ENCODE peak calls at places on chromosome 10, in eight cellular contexts. T is cardiac muscle cell, B is colonic mucosa, M is endothelial cell, Z is GM23338, W is Caco-2, K is stomach, V is body of pancreas. Y is an unnamed sample.

GRCh38 chr10:129307141-129307540 is 159.9 kb upstream of the MGMT start:
- DNase-seq in Z (no peak), V (peak; percentile 9), M (no peak), T (no peak), B (no peak), K (no peak), W (no peak), Y (no peak)

GRCh38 chr10:58439632-58440364 is 54.6 kb downstream of the TFAM start:
- DNase-seq in Z (no peak), M (no peak), V (no peak), K (no peak), T (no peak), B (no peak), W (no peak), Y (no peak)

GRCh38 chr10:102743078-102743587 is 615 bp upstream of the WBP1L start:
- DNase-seq in T (no peak), Z (no peak), W (no peak), M (no peak), V (no peak), K (no peak), B (no peak), Y (no peak)

GRCh38 chr10:2392145-2392812 is 655.0 kb upstream of the ADARB2 start:
- DNase-seq in B (no peak), W (no peak), Z (no peak), T (no peak), M (no peak), V (no peak), K (no peak), Y (peak; percentile 31)

GRCh38 chr10:110638319-110638718 is 5.8 kb upstream of the RBM20 start:
- DNase-seq in V (no peak), W (no peak), K (no peak), Z (no peak), T (no peak), M (no peak), B (no peak), Y (no peak)

GRCh38 chr10:49220679-49221078 is 32.5 kb upstream of the TMEM273 start:
- DNase-seq in M (no peak), W (no peak), T (no peak), V (no peak), B (no peak), K (no peak), Z (no peak), Y (no peak)

GRCh38 chr10:43039629-43040481 is 37.0 kb upstream of the RET start:
- DNase-seq in W (no peak), K (peak; percentile 20), Z (no peak), T (no peak), M (no peak), B (peak; percentile 7), V (no peak), Y (no peak)

GRCh38 chr10:73206385-73206784 is 38.5 kb downstream of the FAM149B1 start:
- DNase-seq in M (no peak), B (no peak), V (no peak), K (no peak), T (no peak), W (no peak), Z (peak; percentile 17), Y (no peak)

GRCh38 chr10:29470355-29470705 is 164.4 kb downstream of the SVIL start:
- DNase-seq in Z (peak; percentile 78), V (no peak), B (no peak), M (peak; percentile 67), K (no peak), W (peak; percentile 69), T (peak; percentile 39), Y (no peak)
- TF ChIP-seq CTCF in Z (peak; percentile 71), V (no peak), B (no peak), M (peak; percentile 71), K (peak; percentile 11), W (peak; percentile 67), T (peak; percentile 36), Y (peak; percentile 11)

GRCh38 chr10:29496341-29497162 is 138.2 kb downstream of the SVIL start:
- DNase-seq in B (peak; percentile 79), M (peak; percentile 93), T (peak; percentile 83), Z (peak; percentile 92), W (peak; percentile 90), V (peak; percentile 81), K (peak; percentile 79), Y (peak; percentile 59)
- TF ChIP-seq CTCF in B (peak; percentile 89), M (peak; percentile 88), T (peak; percentile 99), Z (peak; percentile 98), W (peak; percentile 98), V (peak; percentile 76), K (peak; percentile 94), Y (peak; percentile 86)

GRCh38 chr10:85508159-85508558 is 858.4 kb downstream of the GRID1 start:
- DNase-seq in K (no peak), Z (no peak), W (no peak), B (no peak), V (no peak), T (no peak), M (no peak), Y (no peak)

GRCh38 chr10:85515316-85515715 is 851.3 kb downstream of the GRID1 start:
- DNase-seq in Z (no peak), W (no peak), T (no peak), K (no peak), M (no peak), B (no peak), V (no peak), Y (no peak)

GRCh38 chr10:85513450-85513849 is 853.1 kb downstream of the GRID1 start:
- DNase-seq in Z (peak; percentile 9), W (no peak), M (no peak), T (no peak), K (no peak), V (no peak), B (no peak), Y (no peak)

DNA sequence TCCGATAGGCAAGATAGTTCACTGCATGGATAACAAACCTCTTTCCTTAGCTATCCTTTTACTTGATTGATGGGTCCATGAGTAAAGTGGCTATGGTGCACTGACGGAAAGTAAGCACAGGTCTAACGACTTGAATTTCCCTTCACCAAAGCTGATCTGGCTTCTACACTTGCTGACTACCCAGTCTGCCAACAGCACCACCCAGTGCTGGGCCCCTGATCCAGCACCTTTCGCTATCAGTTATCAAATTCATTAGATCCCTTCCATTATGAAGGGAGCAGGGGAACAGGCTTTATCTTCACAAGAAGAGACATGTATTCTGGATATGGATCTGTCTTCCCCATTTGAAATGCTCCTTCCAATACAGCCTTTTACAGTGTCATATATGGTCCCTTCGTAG is 855.9 kb downstream of the GRID1 start:
- DNase-seq in M (no peak), W (peak; percentile 9), V (no peak), K (no peak), T (no peak), B (no peak), Z (peak; percentile 9), Y (no peak)
- TF ChIP-seq CTCF in M (no peak), W (no peak), V (no peak), K (no peak), T (no peak), B (no peak), Z (peak; percentile 37), Y (no peak)

GRCh38 chr10:12255048-12255447 is 59.1 kb downstream of the CDC123 start:
- DNase-seq in W (no peak), B (no peak), T (no peak), M (no peak), V (no peak), K (no peak), Z (no peak), Y (no peak)

GRCh38 chr10:12251581-12251980 is 55.6 kb downstream of the CDC123 start:
- DNase-seq in W (no peak), K (no peak), M (no peak), T (no peak), V (no peak), B (no peak), Z (no peak), Y (no peak)

GRCh38 chr10:12250181-12250580 is 54.2 kb downstream of the CDC123 start:
- DNase-seq in T (no peak), K (no peak), V (no peak), W (no peak), B (no peak), M (no peak), Z (no peak), Y (no peak)

DNA sequence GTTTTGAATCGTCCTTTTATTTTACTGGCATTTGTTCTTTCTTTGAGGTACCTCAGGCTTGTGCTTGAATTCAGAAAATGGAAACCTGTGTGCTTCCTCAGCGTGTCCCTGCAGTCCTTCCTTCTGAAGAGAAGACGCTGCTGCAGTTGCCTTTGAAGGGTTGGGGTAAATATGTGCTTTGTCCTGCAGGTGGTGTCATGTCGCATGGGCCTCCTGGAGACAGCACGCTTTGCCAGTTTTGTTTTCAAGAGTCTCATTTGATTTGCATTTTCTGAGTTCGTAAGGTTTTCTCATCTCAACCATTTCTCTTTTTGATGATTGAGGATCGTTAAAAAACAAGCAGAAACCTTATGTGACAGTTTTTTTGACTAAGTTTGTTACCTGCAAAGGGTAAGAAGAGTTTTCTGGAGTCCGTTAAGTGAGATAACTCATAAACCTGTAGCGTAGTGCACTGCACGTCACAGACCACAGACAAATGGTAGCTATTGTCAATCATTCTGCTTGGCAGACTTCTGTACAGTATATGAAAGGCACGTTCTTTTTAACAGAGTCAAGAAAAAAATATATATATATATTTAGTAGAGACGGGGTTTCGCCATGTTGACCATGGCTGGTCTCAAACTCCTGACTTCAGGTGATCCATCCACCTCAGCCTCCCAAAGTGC is 57.0 kb downstream of the CDC123 start:
- DNase-seq in V (peak; percentile 21), Z (peak; percentile 80), W (peak; percentile 58), B (no peak), M (peak; percentile 37), K (no peak), T (no peak), Y (peak; percentile 69)
- TF ChIP-seq CTCF in V (peak; percentile 18), Z (peak; percentile 75), W (peak; percentile 82), B (peak; percentile 33), M (peak; percentile 41), K (no peak), T (peak; percentile 14), Y (peak; percentile 46)

DNA sequence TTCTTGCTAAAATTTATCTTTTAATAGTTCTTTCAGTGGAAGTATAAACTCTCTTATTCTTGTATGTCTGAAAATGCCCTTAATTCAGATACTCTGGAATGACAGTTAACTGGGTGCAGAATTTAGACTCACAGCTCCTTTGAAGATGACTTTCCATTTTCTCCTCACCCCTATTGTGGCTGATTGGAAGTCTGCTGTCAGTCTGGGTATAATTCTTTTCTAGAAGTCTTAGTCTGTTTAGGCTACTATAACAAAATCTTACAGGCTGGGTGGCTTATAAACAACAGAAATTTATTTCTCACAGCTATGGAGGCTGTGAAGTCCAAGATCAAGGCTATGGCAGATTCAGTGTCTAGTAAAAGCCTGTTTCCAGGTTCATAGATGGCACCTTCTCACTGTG is 145.2 kb upstream of the GDF10 start:
- DNase-seq in K (no peak), M (no peak), T (no peak), V (no peak), B (no peak), Z (no peak), W (no peak), Y (no peak)
- TF ChIP-seq CTCF in K (no peak), M (no peak), T (no peak), V (no peak), B (no peak), Z (no peak), W (no peak), Y (no peak)

Y was measured in GM20000.